ENCODE peak calls at places on chromosomes 16 and 17, in six cellular contexts. U is activated CD8-positive, alpha-beta memory T cell treated with anti-CD3 and anti-CD28 coated beads for 24 hours; A is frontal cortex; C is PC-3; M is ELF-1; Q is AG04450. L is an unnamed sample.

GRCh38 chr16:57801098-57801855 is 1.0 kb downstream of the KIFC3 start:
- DNase-seq in C (peak), M (peak), U (no peak), A (no peak), Q (peak), L (peak)

GRCh38 chr16:90020838-90021382 is 1.7 kb upstream of the DBNDD1 start:
- DNase-seq in M (peak), U (no peak), Q (peak), A (no peak), C (peak), L (peak)

GRCh38 chr16:22123146-22123545 is 30.8 kb downstream of the VWA3A start:
- DNase-seq in Q (no peak), A (no peak), U (no peak), C (no peak), M (no peak), L (no peak)

GRCh38 chr17:48996696-48997102 is 486 bp upstream of the IGF2BP1 start:
- DNase-seq in C (no peak), M (no peak), Q (no peak), U (no peak), A (no peak), L (no peak)

GRCh38 chr16:49924078-49924477 is 68.2 kb upstream of the ZNF423 start:
- DNase-seq in U (no peak), M (peak), C (peak), Q (no peak), A (no peak), L (no peak)

GRCh38 chr16:75012380-75013081 is 13.7 kb downstream of the ZNRF1 start:
- DNase-seq in A (no peak), C (no peak), Q (no peak), M (no peak), U (no peak), L (no peak)

GRCh38 chr17:31369266-31369665 is 22.2 kb upstream of the RAB11FIP4 start:
- DNase-seq in A (no peak), U (no peak), Q (peak), M (no peak), C (no peak), L (no peak)

GRCh38 chr17:73226556-73227172 is 33.8 kb downstream of the COG1 start:
- DNase-seq in C (no peak), M (no peak), A (no peak), U (no peak), Q (no peak), L (no peak)

GRCh38 chr17:45019177-45019711 is 32.2 kb downstream of the DCAKD start:
- DNase-seq in M (no peak), A (peak), Q (no peak), C (peak), U (peak), L (peak)